ENCODE peak calls at places on chromosomes 7 and 10, in six cellular contexts. J is uterus; K is thyroid gland; A is colonic mucosa; W is tibial artery; U is CD8-positive, alpha-beta T cell. P is an unnamed sample.

GRCh38 chr7:101952355-101953247 is 135.2 kb downstream of the CUX1 start:
- DNase-seq in J (peak; percentile 70), K (no peak), A (no peak), U (no peak), W (no peak), P (no peak)

GRCh38 chr10:101066890-101067355 is 5.1 kb downstream of the KAZALD1 start:
- DNase-seq in J (no peak), A (peak; percentile 55), W (no peak), K (no peak), U (peak; percentile 50), P (no peak)

GRCh38 chr7:99386584-99387238 is 12.2 kb downstream of the ARPC1B start:
- DNase-seq in A (no peak), K (no peak), U (no peak), W (no peak), J (no peak), P (no peak)

GRCh38 chr7:100667331-100668068 is 6.0 kb upstream of the GNB2 start:
- DNase-seq in W (no peak), K (no peak), U (no peak), J (no peak), A (no peak), P (no peak)

GRCh38 chr10:11150255-11150731 is 132.6 kb downstream of the CELF2 start:
- DNase-seq in A (no peak), W (no peak), U (peak; percentile 55), J (no peak), K (no peak), P (no peak)

GRCh38 chr7:137961200-137962177 is 40.4 kb downstream of the CREB3L2 start:
- DNase-seq in U (no peak), J (no peak), A (no peak), K (no peak), W (peak; percentile 78), P (no peak)

GRCh38 chr10:33239257-33239656 is 95.2 kb downstream of the NRP1 start:
- DNase-seq in W (no peak), J (no peak), K (no peak), U (no peak), A (no peak), P (no peak)

GRCh38 chr10:43689618-43689954 is 40.9 kb upstream of the ZNF32 start:
- DNase-seq in U (no peak), W (peak; percentile 89), J (peak; percentile 54), K (peak; percentile 58), A (peak; percentile 72), P (no peak)

GRCh38 chr7:143283344-143283743 is 1.4 kb upstream of the TMEM139 start:
- DNase-seq in K (no peak), A (peak; percentile 61), U (no peak), W (no peak), J (no peak), P (no peak)

GRCh38 chr7:130008941-130009847 is 42.0 kb downstream of the ZC3HC1 start:
- DNase-seq in K (peak; percentile 94), U (no peak), A (peak; percentile 48), W (peak; percentile 62), J (peak; percentile 31), P (no peak)

GRCh38 chr10:131980757-131981428 is 830 bp downstream of the BNIP3 start:
- DNase-seq in K (peak; percentile 28), J (no peak), W (peak; percentile 71), U (no peak), A (no peak), P (no peak)

GRCh38 chr10:78756604-78757442 is 311.9 kb upstream of the ZMIZ1 start:
- DNase-seq in A (peak; percentile 43), U (no peak), K (peak; percentile 52), W (peak; percentile 94), J (peak; percentile 91), P (no peak)

GRCh38 chr7:2526659-2527504 is 7.3 kb downstream of the LFNG start:
- DNase-seq in J (no peak), W (no peak), A (peak; percentile 66), K (no peak), U (peak; percentile 51), P (no peak)

DNA sequence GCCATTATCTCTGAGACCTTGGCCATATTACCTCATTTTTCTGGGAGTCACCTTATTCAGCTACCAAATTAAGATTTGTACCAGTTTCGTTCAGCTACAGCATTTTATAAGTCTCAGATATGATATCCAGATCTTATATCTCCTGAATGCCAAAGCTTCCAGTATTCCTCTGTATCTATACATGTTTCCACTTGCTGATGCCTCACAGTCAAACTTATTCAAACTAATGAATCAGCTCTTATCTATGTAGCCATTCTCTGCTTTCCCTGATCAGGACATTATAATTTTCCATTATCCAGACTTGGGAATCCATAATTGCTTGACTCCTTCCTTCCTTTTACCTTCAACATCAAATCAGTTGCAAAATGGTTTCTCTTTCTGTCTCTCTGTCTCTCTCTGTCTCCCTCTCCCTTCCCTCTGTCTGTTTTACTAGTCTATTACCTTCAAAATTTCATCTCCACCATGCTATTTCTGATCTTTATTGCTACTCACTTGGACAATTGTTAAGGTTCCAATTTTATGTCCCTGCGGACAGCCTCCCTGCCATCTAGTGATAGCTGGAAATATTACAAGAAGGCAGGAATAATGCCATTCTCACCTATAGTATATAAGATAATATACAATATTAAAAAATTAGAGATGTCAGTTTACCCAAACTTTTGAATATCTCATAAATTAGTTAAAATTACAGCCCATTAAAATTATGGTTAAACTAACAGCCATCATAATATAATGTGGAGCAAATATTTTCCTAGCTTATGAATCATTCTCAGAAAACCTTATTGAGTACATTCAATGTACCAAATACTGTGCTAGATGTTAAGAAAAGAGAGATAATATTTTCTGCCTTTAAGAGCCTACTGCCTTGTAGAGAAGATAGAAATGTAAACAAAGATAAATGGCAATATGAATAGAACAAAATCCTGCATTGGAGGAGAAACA is 89.8 kb downstream of the PCLO start:
- DNase-seq in U (no peak), W (no peak), A (no peak), K (no peak), J (no peak), P (no peak)
- TF ChIP-seq CTCF in U (no peak), W (no peak), A (peak; percentile 16), K (no peak), J (no peak), P (peak; percentile 50)

DNA sequence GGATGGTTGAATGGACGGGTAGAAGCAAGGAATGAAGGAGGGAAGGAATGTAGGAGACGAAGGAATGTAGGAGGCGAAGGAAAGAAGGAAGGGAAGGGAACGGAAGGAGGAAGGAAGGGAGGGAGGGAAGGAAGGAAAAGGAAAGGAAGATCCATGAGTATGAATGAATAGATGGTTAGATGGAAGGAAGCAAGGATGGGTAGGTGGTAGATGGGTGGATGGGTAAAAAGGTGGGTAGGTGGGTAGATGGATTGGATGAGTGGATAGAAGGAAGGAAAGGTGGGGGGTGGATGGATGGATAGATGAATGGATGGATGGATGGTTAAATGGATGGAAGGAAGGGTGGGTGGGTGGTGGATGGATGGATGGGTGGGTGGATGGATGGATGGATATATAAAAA is 77.4 kb downstream of the RGS10 start:
- DNase-seq in A (no peak), J (no peak), U (no peak), W (no peak), K (no peak), P (no peak)
- TF ChIP-seq CTCF in A (no peak), J (no peak), U (no peak), W (no peak), K (no peak), P (no peak)

GRCh38 chr7:6576024-6576866 is 1.0 kb upstream of the ZDHHC4 start:
- DNase-seq in K (peak; percentile 6), U (no peak), W (no peak), J (no peak), A (peak; percentile 20), P (no peak)

GRCh38 chr7:6577369-6578113 is at the start of gene ZDHHC4:
- DNase-seq in A (peak; percentile 88), W (peak; percentile 92), J (peak; percentile 77), U (peak; percentile 91), K (peak; percentile 89), P (peak; percentile 94)

GRCh38 chr7:6575246-6576023 is 1.8 kb upstream of the ZDHHC4 start:
- DNase-seq in J (no peak), A (no peak), U (no peak), K (no peak), W (no peak), P (no peak)

GRCh38 chr7:6578114-6579084 is 1.1 kb downstream of the ZDHHC4 start:
- DNase-seq in K (no peak), A (no peak), J (no peak), U (no peak), W (no peak), P (no peak)

DNA sequence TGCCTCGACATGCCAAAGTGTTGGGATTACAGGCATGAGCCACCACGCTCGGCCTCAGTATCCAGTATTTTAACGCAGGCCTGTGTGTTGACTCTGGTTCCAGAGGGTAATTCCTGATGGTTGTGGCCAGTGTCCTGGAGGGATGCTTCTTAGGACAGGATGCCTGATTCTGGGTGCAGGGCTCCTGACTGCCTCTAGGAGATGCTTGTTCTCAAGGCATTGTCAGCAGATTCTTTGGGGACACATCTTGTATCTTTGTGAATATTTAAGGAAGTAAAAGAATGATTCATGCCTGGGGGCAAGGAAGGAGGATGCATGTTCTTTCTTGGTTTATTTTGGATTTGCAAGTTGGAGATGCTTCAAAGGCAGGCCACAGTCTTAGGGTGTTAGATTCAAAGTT is 2.2 kb downstream of the ZDHHC4 start:
- DNase-seq in W (no peak), U (no peak), J (no peak), A (no peak), K (no peak), P (no peak)
- TF ChIP-seq CTCF in W (no peak), U (no peak), J (no peak), A (no peak), K (no peak), P (peak; percentile 20)

GRCh38 chr7:93231264-93231663 is 902 bp upstream of the VPS50 start:
- DNase-seq in U (no peak), J (no peak), W (no peak), A (no peak), K (no peak), P (no peak)

GRCh38 chr7:93228302-93228701 is 2.0 kb upstream of the HEPACAM2 start:
- DNase-seq in K (no peak), A (peak; percentile 29), J (no peak), W (no peak), U (no peak), P (no peak)

GRCh38 chr7:93232673-93233018 is 480 bp downstream of the VPS50 start:
- DNase-seq in U (no peak), A (no peak), K (no peak), J (no peak), W (no peak), P (no peak)

GRCh38 chr7:93226310-93226709 is at the start of gene HEPACAM2:
- DNase-seq in U (no peak), K (no peak), A (no peak), J (no peak), W (no peak), P (no peak)

DNA sequence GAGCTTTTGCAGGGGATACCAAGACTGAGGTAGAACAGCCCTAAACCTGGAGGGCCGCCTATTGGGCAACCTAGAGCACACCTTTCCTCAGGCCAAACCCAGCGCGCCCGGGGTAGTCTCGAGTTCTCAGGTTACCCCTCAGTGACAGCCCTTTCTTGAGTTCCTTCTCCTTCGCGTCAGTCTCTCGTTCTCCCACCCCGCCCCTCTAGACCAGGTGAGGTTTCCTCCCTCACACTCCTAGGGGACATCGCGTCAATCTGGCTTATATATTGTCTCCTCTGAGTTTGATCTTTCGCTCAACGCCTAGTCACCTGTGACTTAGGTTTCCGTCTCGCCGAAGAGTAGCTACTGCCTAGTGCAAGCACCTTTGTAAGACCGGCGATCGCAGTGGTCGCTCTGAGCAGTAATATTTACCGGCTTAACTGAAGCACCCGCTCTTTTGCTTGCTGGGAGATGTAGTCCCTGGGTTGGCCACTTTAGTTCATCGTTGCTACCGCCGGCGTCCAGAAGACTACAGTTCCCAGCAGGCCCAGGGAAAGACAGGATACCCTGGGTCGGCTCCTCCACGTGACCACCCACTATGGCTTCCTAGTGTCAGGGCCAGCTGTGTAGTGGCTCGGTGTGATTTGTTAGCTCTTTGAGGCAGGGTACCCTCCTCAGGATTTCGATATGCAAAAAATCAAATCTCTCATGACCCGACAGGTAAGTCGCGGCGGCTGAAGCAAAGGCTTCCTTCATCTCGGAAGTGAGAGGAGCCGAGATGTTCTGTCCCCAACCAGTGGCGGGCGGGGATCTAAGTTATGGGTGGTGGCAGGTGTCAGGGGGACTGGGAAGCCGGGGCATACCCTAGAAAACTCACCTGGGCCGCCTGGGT is at the start of gene VPS50:
- DNase-seq in J (peak; percentile 96), K (peak; percentile 96), U (peak; percentile 91), A (peak; percentile 97), W (peak; percentile 97), P (peak; percentile 96)
- TF ChIP-seq CTCF in J (peak; percentile 40), K (no peak), U (no peak), A (no peak), W (peak; percentile 34), P (no peak)